ENCODE peak calls at places on chromosome 6, in six cellular contexts. C, F, R, O, E and X are unnamed samples.

GRCh38 chr6:141988954-141989705 is 143.6 kb upstream of the GJE1 start:
- DNase-seq in C (peak), F (peak), R (no peak), O (peak), E (peak), X (peak)

GRCh38 chr6:155287762-155288161 is 23.9 kb downstream of the CLDN20 start:
- DNase-seq in C (no peak), F (no peak), R (no peak), O (no peak), E (no peak), X (no peak)

GRCh38 chr6:36924131-36924530 is 30.4 kb upstream of the PI16 start:
- DNase-seq in C (no peak), F (no peak), R (no peak), O (no peak), E (peak), X (peak)

GRCh38 chr6:90097357-90097756 is 199.3 kb downstream of the BACH2 start:
- DNase-seq in C (no peak), F (no peak), R (no peak), O (no peak), E (peak), X (no peak)

GRCh38 chr6:112475083-112475482 is 128.0 kb downstream of the RFPL4B start:
- DNase-seq in C (peak), F (no peak), R (no peak), O (no peak), E (peak), X (no peak)

GRCh38 chr6:26121141-26122004 is 34.1 kb downstream of the HFE start:
- DNase-seq in C (no peak), F (no peak), R (no peak), O (no peak), E (no peak), X (peak)

GRCh38 chr6:36499918-36500317 is 47.4 kb downstream of the STK38 start:
- DNase-seq in C (no peak), F (no peak), R (no peak), O (no peak), E (no peak), X (no peak)

GRCh38 chr6:161254754-161255253 is 19.1 kb downstream of the AGPAT4 start:
- DNase-seq in C (no peak), F (no peak), R (no peak), O (no peak), E (peak), X (no peak)

GRCh38 chr6:69835414-69836179 is 30.8 kb upstream of the COL19A1 start:
- DNase-seq in C (peak), F (peak), R (no peak), O (no peak), E (peak), X (peak)

GRCh38 chr6:157528931-157529653 is 148.1 kb downstream of the ZDHHC14 start:
- DNase-seq in C (no peak), F (no peak), R (no peak), O (no peak), E (peak), X (no peak)

GRCh38 chr6:139699335-139699734 is 324.9 kb upstream of the CITED2 start:
- DNase-seq in C (peak), F (no peak), R (no peak), O (no peak), E (peak), X (no peak)

GRCh38 chr6:12012566-12013367 is 655 bp downstream of the HIVEP1 start:
- DNase-seq in C (peak), F (no peak), R (no peak), O (peak), E (peak), X (peak)

GRCh38 chr6:6681443-6681842 is 92.9 kb downstream of the LY86 start:
- DNase-seq in C (no peak), F (no peak), R (no peak), O (no peak), E (peak), X (no peak)

GRCh38 chr6:25602680-25602982 is 49.4 kb upstream of the SCGN start:
- DNase-seq in C (no peak), F (no peak), R (no peak), O (no peak), E (no peak), X (no peak)

GRCh38 chr6:113813207-113813606 is 43.9 kb upstream of the MARCKS start:
- DNase-seq in C (peak), F (no peak), R (no peak), O (no peak), E (peak), X (no peak)

GRCh38 chr6:1605822-1606532 is 3.7 kb upstream of the FOXC1 start:
- DNase-seq in C (no peak), F (no peak), R (peak), O (no peak), E (no peak), X (no peak)

GRCh38 chr6:7411328-7411727 is 21.7 kb downstream of the RIOK1 start:
- DNase-seq in C (no peak), F (no peak), R (no peak), O (no peak), E (no peak), X (no peak)

GRCh38 chr6:123276439-123277045 is 280.5 kb downstream of the CLVS2 start:
- DNase-seq in C (no peak), F (no peak), R (peak), O (no peak), E (no peak), X (no peak)

GRCh38 chr6:125314019-125314581 is 12.3 kb upstream of the HDDC2 start:
- DNase-seq in C (peak), F (peak), R (peak), O (peak), E (peak), X (peak)

GRCh38 chr6:107740496-107741190 is 83.5 kb downstream of the SCML4 start:
- DNase-seq in C (peak), F (no peak), R (no peak), O (no peak), E (peak), X (peak)

GRCh38 chr6:8415913-8416312 is 19.4 kb downstream of the SLC35B3 start:
- DNase-seq in C (no peak), F (no peak), R (no peak), O (no peak), E (no peak), X (no peak)

GRCh38 chr6:151451417-151451949 is 443 bp downstream of the RMND1 start:
- DNase-seq in C (no peak), F (no peak), R (no peak), O (no peak), E (no peak), X (no peak)

GRCh38 chr6:88538849-88539571 is 372.9 kb upstream of the CNR1 start:
- DNase-seq in C (no peak), F (no peak), R (no peak), O (no peak), E (no peak), X (no peak)

GRCh38 chr6:143843689-143844405 is 709 bp downstream of the LTV1 start:
- DNase-seq in C (peak), F (no peak), R (no peak), O (no peak), E (peak), X (peak)

GRCh38 chr6:69007781-69008180 is 372.7 kb downstream of the ADGRB3 start:
- DNase-seq in C (no peak), F (no peak), R (no peak), O (no peak), E (no peak), X (no peak)

GRCh38 chr6:167501831-167502385 is 177.0 kb downstream of the TTLL2 start:
- DNase-seq in C (no peak), F (no peak), R (no peak), O (peak), E (no peak), X (no peak)

GRCh38 chr6:33744895-33745546 is 1.7 kb downstream of the IP6K3 start:
- DNase-seq in C (no peak), F (no peak), R (no peak), O (no peak), E (no peak), X (no peak)